ENCODE peak calls at places on chromosomes 4 and X, in five cellular contexts. F is H1, S is H9, Q is mesenchymal stem cell, B is trophoblast cell. H is an unnamed sample.

GRCh38 chr4:65983062-65983461 is 312.8 kb upstream of the EPHA5 start:
- DNase-seq in Q (no peak), F (no peak), B (no peak), S (no peak), H (no peak)

GRCh38 chrX:53458082-53458481 is 23.9 kb upstream of the HSD17B10 start:
- DNase-seq in B (no peak), F (no peak), S (no peak), Q (no peak), H (no peak)

GRCh38 chr4:107564326-107564725 is 155.7 kb downstream of the PAPSS1 start:
- DNase-seq in Q (peak), S (no peak), B (no peak), F (no peak), H (peak)

GRCh38 chrX:2147928-2148327 is 352.8 kb downstream of the DHRSX start:
- DNase-seq in S (no peak), B (no peak), Q (no peak), F (no peak), H (no peak)

GRCh38 chr4:1492636-1493539 is 86.6 kb upstream of the NKX1-1 start:
- DNase-seq in Q (no peak), B (no peak), S (no peak), F (peak), H (no peak)

GRCh38 chr4:101753702-101754101 is 36.8 kb upstream of the BANK1 start:
- DNase-seq in B (peak), S (no peak), F (no peak), Q (peak), H (no peak)

GRCh38 chr4:159366966-159367365 is 264.1 kb downstream of the RAPGEF2 start:
- DNase-seq in S (no peak), F (no peak), B (peak), Q (no peak), H (no peak)

GRCh38 chr4:89894654-89895652 is at the start of gene MMRN1:
- DNase-seq in S (no peak), B (no peak), F (no peak), Q (no peak), H (no peak)

GRCh38 chr4:12122316-12122715 is 693.6 kb upstream of the HS3ST1 start:
- DNase-seq in F (no peak), S (no peak), Q (no peak), B (peak), H (no peak)

GRCh38 chr4:186887211-186887785 is 163.6 kb upstream of the FAT1 start:
- DNase-seq in F (no peak), Q (peak), S (no peak), B (peak), H (peak)

GRCh38 chr4:188403272-188403671 is 264.0 kb downstream of the TRIML1 start:
- DNase-seq in Q (no peak), F (no peak), S (peak), B (no peak), H (no peak)

GRCh38 chr4:9999956-10000551 is 21.2 kb downstream of the SLC2A9 start:
- DNase-seq in S (no peak), F (no peak), Q (no peak), B (peak), H (no peak)

GRCh38 chr4:175435437-175435836 is 376.6 kb downstream of the GPM6A start:
- DNase-seq in F (no peak), S (no peak), B (no peak), Q (peak), H (no peak)

GRCh38 chr4:178010596-178010995 is 568.4 kb upstream of the AGA start:
- DNase-seq in F (no peak), Q (no peak), S (no peak), B (no peak), H (no peak)

GRCh38 chrX:16882188-16882587 is 12.0 kb upstream of the RBBP7 start:
- DNase-seq in Q (peak), S (no peak), F (no peak), B (peak), H (no peak)

GRCh38 chr4:184860018-184860530 is 34.3 kb upstream of the ACSL1 start:
- DNase-seq in Q (no peak), B (peak), F (no peak), S (no peak), H (no peak)

GRCh38 chrX:101729986-101730385 is 70.3 kb upstream of the ARMCX2 start:
- DNase-seq in B (peak), F (no peak), Q (no peak), S (no peak), H (no peak)

GRCh38 chr4:121594796-121595526 is 101.8 kb downstream of the ANXA5 start:
- DNase-seq in Q (peak), F (no peak), B (peak), S (no peak), H (no peak)

GRCh38 chr4:44447563-44448504 is 775 bp downstream of the KCTD8 start:
- DNase-seq in F (peak), S (peak), B (peak), Q (peak), H (peak)

GRCh38 chrX:336227-336626 is 17.6 kb upstream of the GTPBP6 start:
- DNase-seq in S (no peak), Q (no peak), B (no peak), F (no peak), H (no peak)

GRCh38 chrX:95835223-95835622 is 849.4 kb upstream of the DIAPH2 start:
- DNase-seq in B (no peak), F (no peak), S (no peak), Q (no peak), H (no peak)

GRCh38 chrX:76279007-76279406 is 106.1 kb downstream of the PBDC1 start:
- DNase-seq in Q (peak), B (peak), F (peak), S (peak), H (peak)

GRCh38 chr4:87529187-87529586 is at the start of gene SPARCL1:
- DNase-seq in F (no peak), S (no peak), B (no peak), Q (no peak), H (no peak)

GRCh38 chr4:169024762-169025161 is 14.7 kb upstream of the CBR4 start:
- DNase-seq in B (peak), Q (peak), F (no peak), S (no peak), H (no peak)

GRCh38 chr4:77286906-77287305 is 129.9 kb downstream of the CCNG2 start:
- DNase-seq in B (no peak), S (no peak), Q (no peak), F (no peak), H (no peak)

GRCh38 chrX:43655151-43655676 is 885 bp upstream of the MAOA start:
- DNase-seq in Q (peak), S (peak), B (peak), F (peak), H (no peak)

GRCh38 chr4:56656346-56656643 is 24.8 kb downstream of the HOPX start:
- DNase-seq in Q (peak), F (no peak), B (no peak), S (no peak), H (no peak)

GRCh38 chr4:2787230-2788100 is 5.4 kb upstream of the SH3BP2 start:
- DNase-seq in B (peak), Q (no peak), S (peak), F (no peak), H (no peak)

GRCh38 chr4:140755811-140756291 is 334 bp downstream of the TBC1D9 start:
- DNase-seq in B (peak), F (peak), Q (peak), S (peak), H (peak)

GRCh38 chr4:108693211-108693610 is 42.8 kb downstream of the OSTC start:
- DNase-seq in B (peak), Q (no peak), F (no peak), S (no peak), H (no peak)

GRCh38 chrX:39729834-39730670 is 367.7 kb downstream of the BCOR start:
- DNase-seq in S (peak), F (peak), B (peak), Q (peak), H (peak)

GRCh38 chr4:26441110-26441509 is 49.2 kb downstream of the CCKAR start:
- DNase-seq in F (no peak), B (no peak), Q (no peak), S (no peak), H (no peak)

GRCh38 chrX:114626323-114626722 is 42.4 kb downstream of the HTR2C start:
- DNase-seq in Q (peak), B (peak), S (no peak), F (no peak), H (no peak)

GRCh38 chrX:154466036-154466435 is 8.0 kb downstream of the PLXNA3 start:
- DNase-seq in F (no peak), B (no peak), S (no peak), Q (no peak), H (no peak)

GRCh38 chr4:3297066-3297859 is 4.4 kb downstream of the RGS12 start:
- DNase-seq in F (peak), Q (no peak), S (peak), B (no peak), H (no peak)

GRCh38 chrX:100913111-100913510 is 15.6 kb downstream of the XKRX start:
- DNase-seq in F (no peak), S (no peak), Q (no peak), B (no peak), H (no peak)

GRCh38 chr4:66736593-66736992 is 808.7 kb downstream of the CENPC start:
- DNase-seq in S (no peak), B (no peak), Q (no peak), F (no peak), H (peak)

GRCh38 chrX:133958997-133959688 is 26.3 kb downstream of the GPC3 start:
- DNase-seq in B (no peak), S (no peak), F (no peak), Q (peak), H (no peak)

GRCh38 chr4:98290511-98290910 is 29.3 kb downstream of the RAP1GDS1 start:
- DNase-seq in Q (peak), F (no peak), B (peak), S (no peak), H (no peak)

GRCh38 chrX:130174937-130175336 is 3.2 kb downstream of the RAB33A start:
- DNase-seq in Q (no peak), F (no peak), B (no peak), S (no peak), H (no peak)

GRCh38 chrX:130174051-130174704 is 2.4 kb downstream of the RAB33A start:
- DNase-seq in S (no peak), F (no peak), B (peak), Q (peak), H (no peak)

GRCh38 chrX:130172127-130172834 is 519 bp downstream of the RAB33A start:
- DNase-seq in S (no peak), B (no peak), F (peak), Q (no peak), H (no peak)

GRCh38 chrX:130171446-130172126 is at the start of gene RAB33A:
- DNase-seq in F (peak), S (peak), B (peak), Q (peak), H (no peak)

GRCh38 chrX:130173190-130173895 is 1.6 kb downstream of the RAB33A start:
- DNase-seq in S (no peak), Q (peak), B (peak), F (no peak), H (no peak)
- H2BK12ac ChIP-seq in S (no peak), Q (no peak), B (no peak), F (no peak), H (no peak)

DNA sequence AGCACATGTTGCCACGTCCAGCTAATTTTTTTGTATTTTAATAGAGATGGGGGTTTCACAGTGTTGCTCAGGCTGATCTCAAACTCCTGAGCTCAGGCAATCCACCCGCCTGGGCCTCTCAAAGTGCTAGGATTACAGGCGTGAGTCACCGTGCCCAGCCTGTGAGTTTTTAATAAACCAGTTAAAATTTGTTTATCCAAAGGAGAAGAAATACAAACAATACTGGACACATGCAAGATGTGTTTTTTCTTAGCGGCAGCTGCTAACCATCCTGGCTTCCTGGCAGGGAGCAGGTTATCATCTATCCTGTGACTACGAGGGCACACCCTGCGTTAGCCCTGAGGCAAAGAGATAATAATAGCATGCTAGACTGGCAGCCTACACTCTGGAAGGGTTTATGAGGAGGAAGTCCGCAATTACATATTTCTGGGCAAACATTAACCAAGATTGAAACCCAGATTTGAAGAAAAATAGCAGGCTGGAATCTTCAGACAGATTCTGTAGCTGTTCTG is 191.4 kb downstream of the SPRY1 start:
- DNase-seq in B (peak), Q (peak), F (no peak), S (no peak), H (no peak)
- H3K18ac ChIP-seq in B (no peak), Q (peak), F (no peak), S (no peak), H (no peak)

GRCh38 chr4:71029504-71029903 is 36.1 kb downstream of the DCK start:
- DNase-seq in B (no peak), S (no peak), Q (no peak), F (no peak), H (no peak)
- H3K23ac ChIP-seq in B (no peak), S (no peak), Q (no peak), F (no peak), H (no peak)

DNA sequence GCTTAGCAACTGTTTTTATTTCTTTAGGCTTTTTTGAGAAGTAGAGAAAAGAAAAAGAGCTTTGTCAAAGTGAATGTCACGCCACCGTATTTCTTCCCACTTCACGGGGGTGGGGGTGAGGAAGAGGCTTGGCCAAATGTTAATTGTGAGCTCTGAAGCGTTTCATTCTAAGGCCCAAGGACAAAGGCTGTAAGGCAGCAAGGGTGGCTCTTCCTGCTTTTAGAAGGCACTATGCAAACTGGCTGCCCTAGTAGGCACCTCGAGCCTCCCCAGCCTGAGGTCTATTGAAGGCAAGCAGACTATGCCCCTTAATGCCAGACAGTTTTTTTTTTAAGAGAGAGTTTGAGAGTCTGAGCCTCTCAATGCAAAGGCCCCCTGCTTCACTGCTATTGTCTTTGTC is 138.5 kb downstream of the HS6ST2 start:
- DNase-seq in B (no peak), S (no peak), F (no peak), Q (no peak), H (no peak)
- H2BK12ac ChIP-seq in B (no peak), S (no peak), F (no peak), Q (no peak), H (no peak)

GRCh38 chr4:16685536-16685935 is 212.9 kb downstream of the LDB2 start:
- DNase-seq in Q (no peak), S (no peak), F (no peak), B (no peak), H (no peak)
- H3K18ac ChIP-seq in Q (no peak), S (no peak), F (no peak), B (no peak), H (no peak)

DNA sequence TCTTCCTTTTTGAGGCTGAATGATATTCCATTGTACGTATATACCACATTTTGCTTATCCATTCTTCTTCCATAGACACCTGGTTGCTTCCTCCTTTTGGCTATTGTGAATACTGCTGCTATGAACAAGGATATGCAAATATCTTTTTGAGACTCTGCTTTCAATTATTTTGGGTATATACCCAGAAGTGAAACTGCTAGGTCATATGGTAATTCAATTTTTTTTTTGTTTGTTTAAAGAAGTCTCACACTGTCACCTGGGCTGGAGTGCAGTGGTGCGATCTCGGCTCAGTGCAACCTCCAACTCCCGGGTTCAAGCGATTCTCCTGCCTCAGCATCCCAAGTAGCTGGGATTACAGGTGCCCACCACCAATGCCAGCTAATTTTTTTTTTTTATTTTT is 75.3 kb downstream of the METTL14 start:
- DNase-seq in B (no peak), S (no peak), Q (no peak), F (no peak), H (no peak)
- H3K23ac ChIP-seq in B (no peak), S (no peak), Q (no peak), F (no peak), H (no peak)

GRCh38 chrX:135505356-135505755 is 15.1 kb upstream of the INTS6L start:
- DNase-seq in Q (no peak), S (no peak), B (no peak), F (no peak), H (no peak)
- H2BK12ac ChIP-seq in Q (no peak), S (no peak), B (no peak), F (no peak), H (no peak)